ENCODE peak calls at places on chromosome 11, in four cellular contexts. R is myocyte, V is non-pigmented ciliary epithelial cell, F is IMR-90. G is an unnamed sample.

GRCh38 chr11:95451682-95452081 is 220.7 kb upstream of the SESN3 start:
- DNase-seq in R (no peak), V (peak), F (peak), G (no peak)

GRCh38 chr11:69874984-69875673 is 55.9 kb upstream of the FGF3 start:
- DNase-seq in R (no peak), V (no peak), F (no peak), G (no peak)

GRCh38 chr11:18277560-18278271 is 11.7 kb downstream of the SAA1 start:
- DNase-seq in R (no peak), V (no peak), F (peak), G (no peak)

GRCh38 chr11:71251159-71251721 is 1.1 kb downstream of the SHANK2 start:
- DNase-seq in R (peak), V (no peak), F (no peak), G (no peak)

GRCh38 chr11:94201004-94201465 is 72.4 kb downstream of the PANX1 start:
- DNase-seq in R (peak), V (peak), F (peak), G (peak)

GRCh38 chr11:126082251-126083109 is 19.8 kb upstream of the CDON start:
- DNase-seq in R (no peak), V (no peak), F (no peak), G (no peak)

GRCh38 chr11:45217991-45218390 is 68.2 kb downstream of the SYT13 start:
- DNase-seq in R (no peak), V (no peak), F (peak), G (no peak)

GRCh38 chr11:18245396-18245795 is 3.1 kb downstream of the SAA2 start:
- DNase-seq in R (no peak), V (no peak), F (no peak), G (no peak)

GRCh38 chr11:134041791-134042696 is 26.8 kb upstream of the JAM3 start:
- DNase-seq in R (no peak), V (no peak), F (no peak), G (no peak)

GRCh38 chr11:121328967-121329653 is 36.5 kb downstream of the SC5D start:
- DNase-seq in R (no peak), V (no peak), F (no peak), G (no peak)

GRCh38 chr11:97290444-97291041 is 900.7 kb downstream of the JRKL start:
- DNase-seq in R (peak), V (peak), F (no peak), G (no peak)

GRCh38 chr11:44681698-44682097 is 45.1 kb upstream of the TSPAN18 start:
- DNase-seq in R (no peak), V (peak), F (peak), G (no peak)

GRCh38 chr11:122399375-122399774 is 256.1 kb upstream of the UBASH3B start:
- DNase-seq in R (no peak), V (no peak), F (no peak), G (no peak)

GRCh38 chr11:120180571-120181445 is 30.0 kb upstream of the OAF start:
- DNase-seq in R (no peak), V (no peak), F (peak), G (no peak)

GRCh38 chr11:44243633-44244343 is 66.2 kb downstream of the ALX4 start:
- DNase-seq in R (peak), V (peak), F (peak), G (no peak)

GRCh38 chr11:65417221-65417701 is 5.3 kb upstream of the NEAT1 start:
- DNase-seq in R (no peak), V (no peak), F (no peak), G (no peak)

GRCh38 chr11:73135346-73136284 is 6.5 kb downstream of the FCHSD2 start:
- DNase-seq in R (no peak), V (no peak), F (no peak), G (no peak)

GRCh38 chr11:122775675-122776271 is 62.5 kb upstream of the CRTAM start:
- DNase-seq in R (no peak), V (no peak), F (no peak), G (no peak)

GRCh38 chr11:13116491-13116890 is 107.4 kb downstream of the RASSF10 start:
- DNase-seq in R (no peak), V (no peak), F (no peak), G (no peak)

GRCh38 chr11:94788396-94788795 is 20.2 kb downstream of the AMOTL1 start:
- DNase-seq in R (no peak), V (no peak), F (no peak), G (no peak)